ENCODE peak calls at places on chromosomes 2 and 18, in four cellular contexts. Z, J, P and M are unnamed samples.
A peak's percentile ranks its signal among the peaks of the same experiment; 100 is the strongest.

GRCh38 chr2:236703310-236703709 is 133.7 kb downstream of the ACKR3 start:
- DNase-seq in Z (no peak), J (no peak), P (no peak), M (no peak)

GRCh38 chr18:63545094-63545493 is 2.9 kb downstream of the SERPINB12 start:
- DNase-seq in Z (no peak), J (no peak), P (no peak), M (no peak)

GRCh38 chr2:163681765-163682164 is 54.0 kb downstream of the FIGN start:
- DNase-seq in Z (peak; percentile 17), J (no peak), P (no peak), M (no peak)

GRCh38 chr2:39620067-39620466 is 45.6 kb upstream of the TMEM178A start:
- DNase-seq in Z (peak; percentile 84), J (no peak), P (peak; percentile 30), M (no peak)

GRCh38 chr2:73176205-73176880 is 26.0 kb upstream of the NOTO start:
- DNase-seq in Z (no peak), J (no peak), P (peak; percentile 54), M (peak; percentile 69)

GRCh38 chr2:191217580-191217979 is 27.6 kb upstream of the MYO1B start:
- DNase-seq in Z (peak; percentile 76), J (no peak), P (no peak), M (no peak)

GRCh38 chr2:164764996-164765395 is 76.6 kb downstream of the COBLL1 start:
- DNase-seq in Z (peak; percentile 15), J (no peak), P (no peak), M (no peak)

GRCh38 chr2:40230717-40231300 is 221.1 kb downstream of the SLC8A1 start:
- DNase-seq in Z (no peak), J (no peak), P (peak; percentile 92), M (no peak)

GRCh38 chr2:45962522-45962921 is 311.0 kb downstream of the PRKCE start:
- DNase-seq in Z (peak; percentile 84), J (no peak), P (no peak), M (no peak)

GRCh38 chr18:46466236-46467160 is 190.5 kb downstream of the LOXHD1 start:
- DNase-seq in Z (no peak), J (peak; percentile 76), P (no peak), M (peak; percentile 79)

GRCh38 chr18:27136208-27136535 is 48.9 kb downstream of the CHST9 start:
- DNase-seq in Z (no peak), J (no peak), P (no peak), M (peak; percentile 71)

GRCh38 chr18:36035253-36035652 is 32.1 kb downstream of the RPRD1A start:
- DNase-seq in Z (no peak), J (no peak), P (peak; percentile 73), M (no peak)

GRCh38 chr2:180367831-180368230 is 360.7 kb upstream of the CWC22 start:
- DNase-seq in Z (peak; percentile 28), J (no peak), P (peak; percentile 48), M (no peak)

GRCh38 chr2:73939419-73939818 is 12.7 kb downstream of the DGUOK start:
- DNase-seq in Z (peak; percentile 50), J (no peak), P (peak; percentile 45), M (peak; percentile 45)

GRCh38 chr2:206996556-206997065 is 57.3 kb downstream of the CPO start:
- DNase-seq in Z (no peak), J (no peak), P (no peak), M (no peak)

GRCh38 chr2:28274911-28275685 is 117.6 kb upstream of the FOSL2 start:
- DNase-seq in Z (peak; percentile 98), J (no peak), P (peak; percentile 43), M (peak; percentile 47)

GRCh38 chr2:217986256-217986961 is 16.4 kb downstream of the TNS1 start:
- DNase-seq in Z (no peak), J (no peak), P (no peak), M (no peak)

GRCh38 chr2:241849616-241850543 is 8.8 kb downstream of the PDCD1 start:
- DNase-seq in Z (no peak), J (no peak), P (no peak), M (peak; percentile 13)

GRCh38 chr2:3037196-3038194 is 340.1 kb downstream of the EIPR1 start:
- DNase-seq in Z (no peak), J (no peak), P (peak; percentile 12), M (no peak)

GRCh38 chr2:47079515-47080412 is 75.3 kb downstream of the STPG4 start:
- DNase-seq in Z (no peak), J (no peak), P (no peak), M (no peak)

DNA sequence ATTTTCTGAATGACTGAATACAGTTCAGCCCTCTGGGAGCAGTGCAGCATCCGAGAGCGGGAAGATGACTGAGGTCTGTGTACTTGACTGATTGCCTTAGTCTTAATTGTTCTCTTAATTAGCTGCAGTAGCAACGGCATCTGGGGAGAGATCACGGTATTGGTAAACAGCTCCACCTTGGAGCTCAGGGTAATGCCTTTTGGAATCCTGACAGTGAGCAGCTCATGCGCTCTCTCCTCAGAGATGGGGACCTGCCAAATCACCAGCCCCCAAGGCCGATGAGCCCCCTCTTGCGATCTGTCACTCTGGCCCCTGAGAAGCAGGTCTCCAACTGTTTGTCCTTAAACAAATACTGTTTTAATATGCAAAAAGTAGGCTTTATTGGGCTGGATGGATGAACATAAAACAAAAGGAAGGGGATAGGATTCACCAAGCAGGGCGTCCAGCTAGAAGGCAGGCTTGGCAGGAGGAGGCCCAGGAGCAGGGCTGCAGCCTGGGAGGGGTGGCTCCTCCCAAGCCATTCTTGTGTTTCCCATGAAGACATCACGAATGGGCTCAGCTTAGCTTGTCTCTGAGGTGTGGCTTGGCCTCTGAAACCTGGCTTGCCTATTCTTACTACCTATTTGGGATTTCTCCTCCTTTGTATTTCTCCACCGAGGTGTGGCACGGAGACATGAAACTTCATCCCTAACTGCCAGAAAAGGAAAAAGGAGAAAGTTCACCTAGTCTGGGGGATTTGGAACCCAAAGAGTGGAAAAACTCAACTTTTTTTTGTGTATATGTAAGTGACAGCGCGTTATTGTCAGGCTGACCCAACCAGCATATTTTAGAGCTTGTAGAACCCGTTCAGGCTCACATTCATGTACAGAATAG is 481.8 kb upstream of the SPRED2 start:
- DNase-seq in Z (no peak), J (no peak), P (no peak), M (no peak)
- H2AFZ ChIP-seq in Z (no peak overlapping the region), J (no peak overlapping the region), P (no peak overlapping the region), M (no peak overlapping the region)

DNA sequence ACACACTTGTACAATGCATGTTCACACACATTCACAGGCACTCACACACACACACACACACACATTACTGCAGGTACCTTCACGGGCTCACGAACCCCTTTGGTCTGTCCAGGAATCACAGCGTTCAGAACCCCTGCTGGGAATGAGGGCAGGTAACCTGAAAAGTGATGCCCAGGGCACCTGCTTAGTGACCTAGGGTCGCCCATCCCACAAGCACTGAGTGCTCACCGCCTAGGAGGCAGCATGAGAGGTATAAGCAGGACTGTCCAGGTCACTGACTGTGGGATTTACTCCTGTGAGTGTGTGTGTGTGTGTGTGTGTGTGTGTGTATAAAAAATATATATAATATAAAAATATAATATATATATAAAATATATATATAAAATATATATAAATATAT is 150.9 kb downstream of the GALR1 start:
- DNase-seq in Z (no peak), J (no peak), P (no peak), M (no peak)
- H4K8ac ChIP-seq in Z (no peak overlapping the region), J (no peak overlapping the region), P (no peak overlapping the region), M (no peak overlapping the region)

GRCh38 chr2:66440011-66440542 is 5.2 kb downstream of the MEIS1 start:
- DNase-seq in Z (no peak), J (no peak), P (no peak), M (no peak)

GRCh38 chr2:66437055-66437454 is 2.1 kb downstream of the MEIS1 start:
- DNase-seq in Z (no peak), J (no peak), P (no peak), M (no peak)

GRCh38 chr2:66437601-66438497 is 2.9 kb downstream of the MEIS1 start:
- DNase-seq in Z (no peak), J (no peak), P (no peak), M (no peak)

GRCh38 chr2:66439291-66440010 is 4.5 kb downstream of the MEIS1 start:
- DNase-seq in Z (no peak), J (no peak), P (no peak), M (peak; percentile 56)

GRCh38 chr2:66438498-66439290 is 3.8 kb downstream of the MEIS1 start:
- DNase-seq in Z (no peak), J (no peak), P (no peak), M (no peak)
- H3K14ac ChIP-seq in Z (peak overlapping the region; percentile 98), J (no peak overlapping the region), P (peak overlapping the region; percentile 94), M (no peak overlapping the region)

GRCh38 chr2:48258750-48259149 is 271.2 kb upstream of the STON1 start:
- DNase-seq in Z (no peak), J (no peak), P (no peak), M (no peak)

GRCh38 chr2:48257456-48257855 is 272.5 kb upstream of the STON1 start:
- DNase-seq in Z (no peak), J (no peak), P (no peak), M (no peak)

GRCh38 chr2:48254839-48255238 is 275.1 kb upstream of the STON1 start:
- DNase-seq in Z (no peak), J (no peak), P (no peak), M (no peak)

GRCh38 chr2:48264632-48265031 is 265.3 kb upstream of the STON1 start:
- DNase-seq in Z (no peak), J (no peak), P (no peak), M (no peak)

DNA sequence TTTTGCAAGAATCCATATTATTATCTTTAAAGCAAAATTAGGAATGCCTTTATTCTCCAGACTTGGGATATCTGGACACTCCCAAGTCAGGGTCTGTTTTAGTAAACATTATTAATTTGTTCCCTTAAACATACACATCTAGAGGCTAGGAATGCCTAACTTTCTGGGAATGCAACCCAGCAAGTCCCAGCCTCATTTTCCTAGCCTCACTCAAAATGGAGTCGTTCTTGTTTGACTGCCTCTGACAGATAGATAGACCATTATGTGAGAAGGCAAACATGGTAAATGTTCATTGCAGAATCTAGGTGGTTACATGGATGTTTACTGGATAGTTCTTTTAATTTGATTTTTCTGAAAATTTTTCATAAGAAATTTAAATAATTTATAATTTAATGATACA is 270.1 kb upstream of the STON1 start:
- DNase-seq in Z (no peak), J (no peak), P (peak; percentile 89), M (no peak)
- H2AFZ ChIP-seq in Z (no peak overlapping the region), J (no peak overlapping the region), P (no peak overlapping the region), M (no peak overlapping the region)

GRCh38 chr2:200496696-200497095 is 13.2 kb downstream of the KCTD18 start:
- DNase-seq in Z (no peak), J (no peak), P (no peak), M (no peak)

GRCh38 chr2:200494048-200494447 is 15.8 kb downstream of the KCTD18 start:
- DNase-seq in Z (no peak), J (no peak), P (no peak), M (no peak)

GRCh38 chr2:200490001-200490400 is 19.9 kb downstream of the KCTD18 start:
- DNase-seq in Z (no peak), J (no peak), P (no peak), M (no peak)

GRCh38 chr2:200498316-200498715 is 11.6 kb downstream of the KCTD18 start:
- DNase-seq in Z (no peak), J (no peak), P (no peak), M (no peak)

GRCh38 chr2:200492656-200493055 is 17.2 kb downstream of the KCTD18 start:
- DNase-seq in Z (no peak), J (no peak), P (no peak), M (no peak)
- H4K8ac ChIP-seq in Z (no peak overlapping the region), J (no peak overlapping the region), P (no peak overlapping the region), M (no peak overlapping the region)

DNA sequence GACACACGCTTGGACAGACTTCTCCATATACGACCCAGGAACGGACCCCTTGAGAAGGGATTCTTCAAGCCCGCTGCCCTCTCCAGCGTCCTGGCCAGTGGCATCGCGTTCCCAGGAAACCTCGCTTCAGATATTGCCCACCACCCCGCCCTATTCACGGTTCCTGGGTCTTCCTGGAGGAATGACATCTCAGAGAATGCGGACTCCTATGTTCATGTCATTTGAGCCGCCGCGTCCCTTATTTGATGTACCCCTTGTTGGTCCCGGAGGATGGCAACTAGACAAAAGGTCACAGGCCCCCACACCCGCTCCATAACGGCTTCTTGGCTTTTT is 588 bp upstream of the CCDC93 start:
- DNase-seq in Z (no peak), J (no peak), P (no peak), M (no peak)
- H3K14ac ChIP-seq in Z (peak overlapping the region; percentile 53), J (no peak overlapping the region), P (peak overlapping the region; percentile 69), M (no peak overlapping the region)